ENCODE peak calls at places on chromosomes 5 and 9, in four cellular contexts. One of them, this sample, is unnamed.

GRCh38 chr5:157387683-157388093 is 72.3 kb upstream of the NIPAL4 start:
- DNase-seq in germinal center: no peak
- DNase-seq in suprapubic skin: no peak
- DNase-seq in NCI-H524: peak; percentile 71
- DNase-seq in this sample: no peak

GRCh38 chr9:136061405-136061804 is 33.7 kb downstream of the NACC2 start:
- DNase-seq in germinal center: no peak
- DNase-seq in suprapubic skin: no peak
- DNase-seq in NCI-H524: no peak
- DNase-seq in this sample: peak; percentile 82

GRCh38 chr9:37693265-37693664 is 42.5 kb downstream of the FRMPD1 start:
- DNase-seq in germinal center: no peak
- DNase-seq in suprapubic skin: no peak
- DNase-seq in NCI-H524: peak; percentile 76
- DNase-seq in this sample: no peak

GRCh38 chr9:127779136-127779981 is 893 bp upstream of the SH2D3C start:
- DNase-seq in germinal center: peak; percentile 74
- DNase-seq in suprapubic skin: no peak
- DNase-seq in NCI-H524: no peak
- DNase-seq in this sample: no peak

GRCh38 chr9:134321571-134321930 is 4.7 kb upstream of the RXRA start:
- DNase-seq in germinal center: no peak
- DNase-seq in suprapubic skin: no peak
- DNase-seq in NCI-H524: no peak
- DNase-seq in this sample: no peak

GRCh38 chr5:141094481-141095262 is at the start of gene PCDHB2:
- DNase-seq in germinal center: no peak
- DNase-seq in suprapubic skin: no peak
- DNase-seq in NCI-H524: peak; percentile 77
- DNase-seq in this sample: no peak

GRCh38 chr5:118479285-118479684 is 509.1 kb downstream of the DTWD2 start:
- DNase-seq in germinal center: no peak
- DNase-seq in suprapubic skin: no peak
- DNase-seq in NCI-H524: no peak
- DNase-seq in this sample: no peak

GRCh38 chr9:69120380-69121154 is 53.5 kb upstream of the TJP2 start:
- DNase-seq in germinal center: peak; percentile 41
- DNase-seq in suprapubic skin: peak; percentile 85
- DNase-seq in NCI-H524: no peak
- DNase-seq in this sample: peak; percentile 89

GRCh38 chr5:153752890-153753289 is 262.4 kb downstream of the GRIA1 start:
- DNase-seq in germinal center: no peak
- DNase-seq in suprapubic skin: no peak
- DNase-seq in NCI-H524: no peak
- DNase-seq in this sample: no peak

GRCh38 chr9:336039-336438 is 121.4 kb downstream of the DOCK8 start:
- DNase-seq in germinal center: no peak
- DNase-seq in suprapubic skin: no peak
- DNase-seq in NCI-H524: no peak
- DNase-seq in this sample: no peak

GRCh38 chr5:1197876-1198666 is 3.3 kb upstream of the SLC6A19 start:
- DNase-seq in germinal center: no peak
- DNase-seq in suprapubic skin: no peak
- DNase-seq in NCI-H524: no peak
- DNase-seq in this sample: peak; percentile 35

GRCh38 chr5:69152731-69153130 is 14.2 kb upstream of the CCNB1 start:
- DNase-seq in germinal center: no peak
- DNase-seq in suprapubic skin: no peak
- DNase-seq in NCI-H524: no peak
- DNase-seq in this sample: no peak